ENCODE peak calls at places on chromosomes 7 and 10, in six cellular contexts. U is HCT116, H is breast epithelium, Q is suprapubic skin, J is MM.1S, M is foreskin keratinocyte. D is an unnamed sample.

GRCh38 chr10:31620236-31621151 is 301.5 kb downstream of the ZEB1 start:
- DNase-seq in U (no peak), H (no peak), M (no peak), J (no peak), Q (peak; percentile 88), D (no peak)

GRCh38 chr7:22420973-22421635 is 64.2 kb upstream of the RAPGEF5 start:
- DNase-seq in Q (no peak), J (no peak), H (no peak), U (no peak), M (no peak), D (no peak)

GRCh38 chr7:80335473-80336232 is 176.2 kb downstream of the GNAT3 start:
- DNase-seq in U (no peak), Q (no peak), M (no peak), H (no peak), J (no peak), D (no peak)

GRCh38 chr7:150321788-150322113 is 1.4 kb upstream of the LRRC61 start:
- DNase-seq in Q (no peak), U (no peak), H (no peak), M (no peak), J (no peak), D (no peak)

GRCh38 chr7:120165231-120165630 is 107.7 kb upstream of the KCND2 start:
- DNase-seq in Q (no peak), J (no peak), U (no peak), M (no peak), H (no peak), D (no peak)

GRCh38 chr7:30922596-30922995 is 10.9 kb downstream of the AQP1 start:
- DNase-seq in M (no peak), J (no peak), Q (peak; percentile 70), H (peak; percentile 15), U (no peak), D (peak; percentile 50)

GRCh38 chr7:1274121-1274875 is 41.6 kb downstream of the UNCX start:
- DNase-seq in Q (no peak), H (no peak), J (no peak), M (no peak), U (no peak), D (no peak)

GRCh38 chr10:314381-314780 is 179.1 kb downstream of the ZMYND11 start:
- DNase-seq in M (no peak), U (no peak), J (no peak), Q (no peak), H (no peak), D (no peak)

GRCh38 chr7:17058568-17058967 is 176.8 kb upstream of the AGR3 start:
- DNase-seq in U (no peak), J (no peak), Q (no peak), M (no peak), H (no peak), D (no peak)

GRCh38 chr10:113965683-113966082 is 78.0 kb upstream of the ADRB1 start:
- DNase-seq in U (no peak), M (no peak), Q (no peak), J (no peak), H (no peak), D (no peak)

GRCh38 chr7:4109481-4110110 is 572.5 kb upstream of the FOXK1 start:
- DNase-seq in U (no peak), H (no peak), J (no peak), Q (peak; percentile 63), M (no peak), D (no peak)

GRCh38 chr7:51471199-51472016 is 154.8 kb upstream of the COBL start:
- DNase-seq in M (no peak), H (no peak), U (no peak), Q (no peak), J (no peak), D (no peak)

GRCh38 chr7:37945336-37945735 is 24.9 kb downstream of the EPDR1 start:
- DNase-seq in H (no peak), U (no peak), M (no peak), J (no peak), Q (no peak), D (no peak)

GRCh38 chr7:14954035-14954434 is 51.5 kb upstream of the DGKB start:
- DNase-seq in H (no peak), U (no peak), M (no peak), Q (no peak), J (no peak), D (no peak)

DNA sequence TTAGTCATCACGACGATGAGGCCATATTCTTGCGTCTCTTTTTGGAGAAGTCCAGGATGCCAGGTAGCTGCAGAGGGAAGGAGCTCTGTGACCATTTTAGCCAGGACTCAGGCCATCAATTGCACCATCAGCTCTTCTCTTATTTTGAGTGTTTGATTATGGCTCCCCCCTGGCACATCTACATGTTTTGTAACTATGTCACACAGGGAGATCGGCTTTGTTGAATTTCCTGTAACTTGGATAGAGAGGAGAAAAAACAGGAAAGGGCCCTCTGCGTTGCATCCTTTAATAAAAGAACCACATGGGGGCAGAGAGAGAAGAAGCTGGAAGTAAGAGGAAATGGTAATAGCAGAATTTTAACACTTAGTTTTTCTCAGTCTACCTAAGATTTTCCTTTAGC is 414.1 kb downstream of the LRMDA start:
- DNase-seq in M (no peak), J (no peak), Q (no peak), U (no peak), H (no peak), D (no peak)
- TF ChIP-seq CTCF in M (no peak), J (no peak), Q (no peak), U (no peak), H (no peak), D (no peak)

GRCh38 chr10:48614481-48615383 is 9.9 kb upstream of the ARHGAP22 start:
- DNase-seq in Q (no peak), H (no peak), U (no peak), M (no peak), J (peak; percentile 65), D (no peak)
- TF ChIP-seq CTCF in Q (no peak), H (no peak), U (peak; percentile 47), M (peak; percentile 49), J (peak; percentile 61), D (peak; percentile 57)

GRCh38 chr10:86291616-86292340 is 74.8 kb downstream of the GRID1 start:
- DNase-seq in M (no peak), J (no peak), Q (peak; percentile 61), H (peak; percentile 40), U (no peak), D (peak; percentile 63)
- TF ChIP-seq CTCF in M (no peak), J (no peak), Q (no peak), H (no peak), U (no peak), D (no peak)

GRCh38 chr7:141486959-141487358 is 64.3 kb upstream of the AGK start:
- DNase-seq in J (no peak), Q (no peak), U (no peak), H (no peak), M (no peak), D (no peak)
- TF ChIP-seq CTCF in J (no peak), Q (no peak), U (no peak), H (no peak), M (no peak), D (no peak)

GRCh38 chr10:27252267-27253000 is 11.8 kb upstream of the ACBD5 start:
- DNase-seq in Q (no peak), M (no peak), H (peak; percentile 66), U (no peak), J (peak; percentile 46), D (no peak)
- TF ChIP-seq CTCF in Q (peak; percentile 11), M (peak; percentile 53), H (peak; percentile 15), U (no peak), J (peak; percentile 32), D (peak; percentile 64)

GRCh38 chr7:138729444-138729843 is 28.3 kb upstream of the SVOPL start:
- DNase-seq in U (no peak), M (no peak), J (no peak), Q (no peak), H (no peak), D (no peak)

GRCh38 chr7:138727336-138728099 is 26.4 kb upstream of the SVOPL start:
- DNase-seq in H (no peak), Q (no peak), M (peak; percentile 39), U (no peak), J (no peak), D (no peak)

DNA sequence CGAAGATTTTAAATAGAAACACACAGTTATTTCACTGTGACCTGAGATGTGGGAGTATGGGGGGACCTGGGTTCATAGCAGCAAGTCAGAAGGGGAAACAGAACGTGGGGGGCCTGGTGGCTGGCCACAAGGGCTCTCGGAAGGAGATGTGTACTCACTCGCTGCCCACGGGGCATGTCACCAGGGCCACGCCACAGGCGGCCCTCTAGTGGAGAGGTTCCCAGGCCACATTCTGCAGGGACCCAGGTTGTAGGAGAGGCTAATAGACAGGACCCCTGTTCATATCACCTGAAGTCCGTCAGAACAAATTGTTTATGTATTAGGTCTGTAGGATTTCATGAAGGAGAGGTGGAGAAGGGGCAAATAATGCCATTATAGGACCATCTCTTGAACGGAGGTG is 25.1 kb upstream of the SVOPL start:
- DNase-seq in J (no peak), M (no peak), U (no peak), H (no peak), Q (no peak), D (no peak)
- TF ChIP-seq CTCF in J (no peak), M (no peak), U (peak; percentile 58), H (no peak), Q (no peak), D (no peak)

DNA sequence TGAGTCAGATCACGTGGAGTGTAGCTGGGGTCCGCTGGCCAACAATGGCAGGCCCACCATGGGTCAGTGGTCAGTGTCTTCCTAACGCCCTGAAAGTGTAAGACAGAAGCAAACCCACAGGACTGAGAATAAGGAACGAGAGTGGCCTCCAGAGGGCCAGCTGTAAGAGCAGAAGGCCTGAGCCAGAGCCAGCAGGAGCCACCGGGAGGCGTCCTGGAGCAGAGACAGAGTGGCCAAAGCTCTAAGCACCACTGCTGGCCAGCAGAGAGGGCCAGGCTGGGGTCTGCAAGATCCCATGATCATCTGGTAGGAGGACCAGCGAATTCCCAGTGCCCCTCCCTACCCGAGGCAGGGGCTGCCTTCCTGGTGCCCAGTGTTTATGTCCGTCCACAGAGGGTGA is 9.2 kb downstream of the CCDC201 start:
- DNase-seq in M (no peak), U (no peak), J (no peak), H (no peak), Q (no peak), D (no peak)
- TF ChIP-seq CTCF in M (peak; percentile 23), U (peak; percentile 58), J (peak; percentile 24), H (no peak), Q (no peak), D (peak; percentile 36)

D was measured in type B pancreatic cell.